ENCODE peak calls at places on chromosomes 2 and 18, in four cellular contexts. One of them, this sample, is unnamed.

GRCh38 chr18:31267823-31268481 is 50.0 kb upstream of the DSG1 start:
- DNase-seq in CD8-positive, alpha-beta memory T cell: no peak
- DNase-seq in vagina: no peak
- DNase-seq in naive thymus-derived CD4-positive, alpha-beta T cell: no peak
- DNase-seq in this sample: no peak

GRCh38 chr2:101751276-101751675 is 53.8 kb downstream of the MAP4K4 start:
- DNase-seq in CD8-positive, alpha-beta memory T cell: no peak
- DNase-seq in vagina: no peak
- DNase-seq in naive thymus-derived CD4-positive, alpha-beta T cell: no peak
- DNase-seq in this sample: no peak

GRCh38 chr2:106801256-106801655 is 84.7 kb downstream of the ST6GAL2 start:
- DNase-seq in CD8-positive, alpha-beta memory T cell: no peak
- DNase-seq in vagina: no peak
- DNase-seq in naive thymus-derived CD4-positive, alpha-beta T cell: no peak
- DNase-seq in this sample: no peak

GRCh38 chr18:36511791-36512352 is 214.4 kb downstream of the FHOD3 start:
- DNase-seq in CD8-positive, alpha-beta memory T cell: no peak
- DNase-seq in vagina: no peak
- DNase-seq in naive thymus-derived CD4-positive, alpha-beta T cell: no peak
- DNase-seq in this sample: no peak

GRCh38 chr2:44277541-44277940 is 2.3 kb downstream of the SLC3A1 start:
- DNase-seq in CD8-positive, alpha-beta memory T cell: no peak
- DNase-seq in vagina: no peak
- DNase-seq in naive thymus-derived CD4-positive, alpha-beta T cell: no peak
- DNase-seq in this sample: no peak

GRCh38 chr18:32011193-32011592 is 7.4 kb upstream of the RNF125 start:
- DNase-seq in CD8-positive, alpha-beta memory T cell: no peak
- DNase-seq in vagina: no peak
- DNase-seq in naive thymus-derived CD4-positive, alpha-beta T cell: no peak
- DNase-seq in this sample: no peak

GRCh38 chr2:99921903-99922302 is 220.5 kb downstream of the AFF3 start:
- DNase-seq in CD8-positive, alpha-beta memory T cell: no peak
- DNase-seq in vagina: no peak
- DNase-seq in naive thymus-derived CD4-positive, alpha-beta T cell: no peak
- DNase-seq in this sample: no peak

GRCh38 chr2:170733821-170734600 is 18.9 kb downstream of the SP5 start:
- DNase-seq in CD8-positive, alpha-beta memory T cell: no peak
- DNase-seq in vagina: no peak
- DNase-seq in naive thymus-derived CD4-positive, alpha-beta T cell: no peak
- DNase-seq in this sample: no peak

GRCh38 chr2:55761526-55761925 is 67.9 kb upstream of the PNPT1 start:
- DNase-seq in CD8-positive, alpha-beta memory T cell: no peak
- DNase-seq in vagina: no peak
- DNase-seq in naive thymus-derived CD4-positive, alpha-beta T cell: no peak
- DNase-seq in this sample: no peak

GRCh38 chr2:160583823-160584537 is 90.4 kb upstream of the RBMS1 start:
- DNase-seq in CD8-positive, alpha-beta memory T cell: no peak
- DNase-seq in vagina: no peak
- DNase-seq in naive thymus-derived CD4-positive, alpha-beta T cell: no peak
- DNase-seq in this sample: no peak

GRCh38 chr2:155309483-155309882 is 611.0 kb downstream of the KCNJ3 start:
- DNase-seq in CD8-positive, alpha-beta memory T cell: no peak
- DNase-seq in vagina: no peak
- DNase-seq in naive thymus-derived CD4-positive, alpha-beta T cell: no peak
- DNase-seq in this sample: no peak

GRCh38 chr2:33380001-33380609 is 96.3 kb upstream of the RASGRP3 start:
- DNase-seq in CD8-positive, alpha-beta memory T cell: no peak
- DNase-seq in vagina: no peak
- DNase-seq in naive thymus-derived CD4-positive, alpha-beta T cell: no peak
- DNase-seq in this sample: no peak

GRCh38 chr2:231764752-231765151 is 16.3 kb downstream of the PDE6D start:
- DNase-seq in CD8-positive, alpha-beta memory T cell: no peak
- DNase-seq in vagina: no peak
- DNase-seq in naive thymus-derived CD4-positive, alpha-beta T cell: no peak
- DNase-seq in this sample: no peak

GRCh38 chr2:145721681-145722080 is 1201.8 kb upstream of the ZEB2 start:
- DNase-seq in CD8-positive, alpha-beta memory T cell: no peak
- DNase-seq in vagina: no peak
- DNase-seq in naive thymus-derived CD4-positive, alpha-beta T cell: no peak
- DNase-seq in this sample: no peak

GRCh38 chr2:17538844-17539554 is 1.5 kb upstream of the VSNL1 start:
- DNase-seq in CD8-positive, alpha-beta memory T cell: no peak
- DNase-seq in vagina: no peak
- DNase-seq in naive thymus-derived CD4-positive, alpha-beta T cell: no peak
- DNase-seq in this sample: no peak

GRCh38 chr2:226357816-226358215 is 441.8 kb downstream of the IRS1 start:
- DNase-seq in CD8-positive, alpha-beta memory T cell: no peak
- DNase-seq in vagina: no peak
- DNase-seq in naive thymus-derived CD4-positive, alpha-beta T cell: no peak
- DNase-seq in this sample: no peak

GRCh38 chr2:226358688-226359087 is 440.9 kb downstream of the IRS1 start:
- DNase-seq in CD8-positive, alpha-beta memory T cell: no peak
- DNase-seq in vagina: no peak
- DNase-seq in naive thymus-derived CD4-positive, alpha-beta T cell: no peak
- DNase-seq in this sample: no peak

GRCh38 chr2:226364217-226364616 is 435.4 kb downstream of the IRS1 start:
- DNase-seq in CD8-positive, alpha-beta memory T cell: no peak
- DNase-seq in vagina: no peak
- DNase-seq in naive thymus-derived CD4-positive, alpha-beta T cell: no peak
- DNase-seq in this sample: no peak

GRCh38 chr2:226362991-226363390 is 436.6 kb downstream of the IRS1 start:
- DNase-seq in CD8-positive, alpha-beta memory T cell: no peak
- DNase-seq in vagina: no peak
- DNase-seq in naive thymus-derived CD4-positive, alpha-beta T cell: no peak
- DNase-seq in this sample: no peak

GRCh38 chr2:226360658-226361057 is 439.0 kb downstream of the IRS1 start:
- DNase-seq in CD8-positive, alpha-beta memory T cell: no peak
- DNase-seq in vagina: no peak
- DNase-seq in naive thymus-derived CD4-positive, alpha-beta T cell: no peak
- DNase-seq in this sample: no peak
- H3K4me3 ChIP-seq in CD8-positive, alpha-beta memory T cell: no peak overlapping the region
- H3K4me3 ChIP-seq in vagina: no peak overlapping the region
- H3K4me3 ChIP-seq in naive thymus-derived CD4-positive, alpha-beta T cell: no peak overlapping the region
- H3K4me3 ChIP-seq in this sample: no peak overlapping the region

DNA sequence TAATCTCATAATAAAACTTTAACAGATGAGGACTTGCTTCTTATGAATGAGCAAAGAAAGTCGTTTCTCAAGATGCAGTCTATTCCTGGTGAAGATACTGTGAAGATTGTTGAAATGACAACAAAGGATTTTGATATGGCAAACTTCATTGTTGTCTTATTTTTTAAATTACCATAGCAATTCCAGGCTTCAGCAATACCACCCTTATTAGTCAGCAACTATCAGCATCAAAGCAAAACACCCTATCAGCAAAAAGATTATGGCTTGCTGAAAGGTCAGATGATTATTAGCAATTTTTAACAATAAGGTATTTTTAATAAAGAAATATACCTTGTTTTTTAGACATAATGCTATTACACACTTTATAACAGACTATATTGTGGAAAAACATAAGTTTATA is 88.3 kb downstream of the COL5A2 start:
- DNase-seq in CD8-positive, alpha-beta memory T cell: no peak
- DNase-seq in vagina: no peak
- DNase-seq in naive thymus-derived CD4-positive, alpha-beta T cell: no peak
- DNase-seq in this sample: no peak
- H3K4me1 ChIP-seq in CD8-positive, alpha-beta memory T cell: no peaks in the 10 kb centered on the region
- H3K4me1 ChIP-seq in vagina: peaks cover 6% of the 10 kb centered on the region
- H3K4me1 ChIP-seq in naive thymus-derived CD4-positive, alpha-beta T cell: no peaks in the 10 kb centered on the region
- H3K4me1 ChIP-seq in this sample: no peaks in the 10 kb centered on the region

DNA sequence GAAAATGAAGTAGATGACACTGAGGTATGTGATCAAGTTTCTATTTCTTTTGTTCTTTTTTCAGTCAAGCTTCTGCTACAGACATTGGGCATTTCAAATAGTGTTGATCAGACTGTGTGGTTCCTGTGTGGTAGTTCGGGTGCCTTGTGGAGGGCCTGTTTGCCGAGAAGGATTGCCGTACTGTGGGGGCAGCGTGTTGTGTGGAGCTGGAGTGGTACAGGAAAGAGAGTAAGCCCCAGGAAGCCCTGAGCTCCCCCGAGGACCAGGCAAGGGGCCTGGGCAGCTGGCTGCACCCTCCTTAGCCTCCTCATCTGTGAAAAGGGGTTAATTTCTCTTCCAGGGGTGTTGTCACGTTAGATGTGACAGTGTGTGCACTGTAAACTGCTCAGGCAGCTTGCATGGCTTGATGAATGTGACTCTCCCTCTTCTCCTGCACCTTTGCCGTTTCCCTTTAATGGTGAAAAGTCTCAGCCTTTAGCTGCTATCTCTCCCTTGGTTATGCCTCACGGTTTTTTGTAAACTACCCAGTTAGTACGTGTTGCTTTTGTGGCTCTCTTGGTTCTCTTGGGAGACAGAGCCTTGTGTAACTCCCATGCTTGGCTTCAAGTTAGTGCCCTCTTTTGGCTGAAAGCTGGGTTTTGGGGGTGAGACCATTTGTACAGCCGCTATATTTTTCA is 19.5 kb downstream of the C2orf74 start:
- DNase-seq in CD8-positive, alpha-beta memory T cell: no peak
- DNase-seq in vagina: no peak
- DNase-seq in naive thymus-derived CD4-positive, alpha-beta T cell: no peak
- DNase-seq in this sample: no peak
- H3K4me3 ChIP-seq in CD8-positive, alpha-beta memory T cell: no peak overlapping the region
- H3K4me3 ChIP-seq in vagina: no peak overlapping the region
- H3K4me3 ChIP-seq in naive thymus-derived CD4-positive, alpha-beta T cell: no peak overlapping the region
- H3K4me3 ChIP-seq in this sample: no peak overlapping the region

GRCh38 chr2:131492418-131493198 is 411 bp upstream of the MZT2A start:
- DNase-seq in CD8-positive, alpha-beta memory T cell: peak; percentile 88
- DNase-seq in vagina: peak; percentile 95
- DNase-seq in naive thymus-derived CD4-positive, alpha-beta T cell: peak; percentile 99
- DNase-seq in this sample: peak; percentile 87
- H3K4me1 ChIP-seq in CD8-positive, alpha-beta memory T cell: peaks cover 26% of the 10 kb centered on the region
- H3K4me1 ChIP-seq in vagina: peaks cover 38% of the 10 kb centered on the region
- H3K4me1 ChIP-seq in naive thymus-derived CD4-positive, alpha-beta T cell: peaks cover 14% of the 10 kb centered on the region
- H3K4me1 ChIP-seq in this sample: peaks cover 23% of the 10 kb centered on the region

DNA sequence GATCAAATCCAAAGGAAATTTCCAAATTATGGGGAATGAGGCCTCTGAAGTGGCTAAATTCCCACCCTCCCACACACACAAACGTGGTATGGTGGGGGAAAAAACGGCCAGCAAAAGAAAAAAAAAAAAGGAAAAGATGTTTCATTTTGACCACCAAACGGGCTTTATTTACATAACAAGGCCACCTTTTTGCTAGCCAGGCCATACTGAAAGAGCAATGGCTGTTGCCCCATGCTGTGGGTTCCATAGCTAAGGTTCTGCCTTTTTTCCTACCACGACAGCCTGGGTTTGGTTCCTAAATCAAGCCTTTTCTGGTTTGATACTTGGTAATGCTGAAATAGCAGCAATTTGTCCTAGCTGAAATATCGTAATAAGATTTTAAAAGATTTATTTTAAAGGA is 14.0 kb upstream of the IL1B start:
- DNase-seq in CD8-positive, alpha-beta memory T cell: no peak
- DNase-seq in vagina: no peak
- DNase-seq in naive thymus-derived CD4-positive, alpha-beta T cell: no peak
- DNase-seq in this sample: no peak
- H3K4me3 ChIP-seq in CD8-positive, alpha-beta memory T cell: no peak overlapping the region
- H3K4me3 ChIP-seq in vagina: no peak overlapping the region
- H3K4me3 ChIP-seq in naive thymus-derived CD4-positive, alpha-beta T cell: no peak overlapping the region
- H3K4me3 ChIP-seq in this sample: no peak overlapping the region

GRCh38 chr18:3619746-3620145 is 169.8 kb downstream of the TGIF1 start:
- DNase-seq in CD8-positive, alpha-beta memory T cell: no peak
- DNase-seq in vagina: no peak
- DNase-seq in naive thymus-derived CD4-positive, alpha-beta T cell: no peak
- DNase-seq in this sample: no peak
- H3K4me1 ChIP-seq in CD8-positive, alpha-beta memory T cell: peaks cover 8% of the 10 kb centered on the region
- H3K4me1 ChIP-seq in vagina: peaks cover 23% of the 10 kb centered on the region
- H3K4me1 ChIP-seq in naive thymus-derived CD4-positive, alpha-beta T cell: peaks cover 7% of the 10 kb centered on the region
- H3K4me1 ChIP-seq in this sample: peaks cover 9% of the 10 kb centered on the region